ENCODE peak calls at places on chromosomes 13 and 19, in four cellular contexts. D is transverse colon, I is thoracic aorta, G is lower leg skin. K is an unnamed sample.

GRCh38 chr13:102677122-102677521 is 17.7 kb downstream of the METTL21C start:
- DNase-seq in G (no peak), D (no peak), I (no peak), K (no peak)

GRCh38 chr13:18952225-18953016 is 229.2 kb downstream of the TUBA3C start:
- DNase-seq in G (peak), D (no peak), I (no peak), K (no peak)

GRCh38 chr13:105552078-105552477 is 983.4 kb downstream of the EFNB2 start:
- DNase-seq in I (no peak), D (no peak), G (no peak), K (no peak)

GRCh38 chr13:75558130-75558840 is 8.7 kb downstream of the UCHL3 start:
- DNase-seq in G (no peak), D (no peak), I (no peak), K (no peak)

GRCh38 chr19:33727331-33728028 is 69.2 kb upstream of the KCTD15 start:
- DNase-seq in I (no peak), D (no peak), G (no peak), K (no peak)

GRCh38 chr13:49855930-49856329 is 63.4 kb upstream of the KPNA3 start:
- DNase-seq in G (no peak), I (no peak), D (no peak), K (no peak)

GRCh38 chr19:872266-872951 is 12.9 kb downstream of the CFD start:
- DNase-seq in G (peak), I (no peak), D (peak), K (peak)

GRCh38 chr19:4161415-4162077 is 8.1 kb downstream of the CREB3L3 start:
- DNase-seq in D (no peak), I (no peak), G (no peak), K (no peak)

GRCh38 chr19:29299416-29300380 is 86.7 kb upstream of the UQCRFS1 start:
- DNase-seq in I (no peak), G (peak), D (no peak), K (no peak)

GRCh38 chr13:43800828-43801227 is 14.1 kb upstream of the ENOX1 start:
- DNase-seq in G (no peak), I (no peak), D (no peak), K (no peak)

GRCh38 chr19:48950830-48951519 is 3.7 kb upstream of the BAX start:
- DNase-seq in D (no peak), I (no peak), G (no peak), K (no peak)

GRCh38 chr19:52963229-52963760 is 614 bp upstream of the ZNF816 start:
- DNase-seq in D (peak), G (peak), I (no peak), K (no peak)

GRCh38 chr13:60094385-60095088 is 69.2 kb downstream of the DIAPH3 start:
- DNase-seq in I (no peak), D (no peak), G (no peak), K (no peak)

GRCh38 chr19:12779162-12779993 is 4.0 kb upstream of the HOOK2 start:
- DNase-seq in G (peak), D (peak), I (no peak), K (peak)

GRCh38 chr19:28305513-28305912 is 907.4 kb downstream of the UQCRFS1 start:
- DNase-seq in D (no peak), G (peak), I (no peak), K (no peak)

GRCh38 chr13:30690282-30691188 is 44.8 kb upstream of the ALOX5AP start:
- DNase-seq in D (peak), I (no peak), G (peak), K (peak)

GRCh38 chr19:3506384-3507340 is 551 bp downstream of the FZR1 start:
- DNase-seq in D (peak), I (no peak), G (peak), K (no peak)

GRCh38 chr19:4388171-4389063 is 11.9 kb downstream of the SH3GL1 start:
- DNase-seq in I (no peak), D (no peak), G (no peak), K (peak)

GRCh38 chr19:42487025-42487797 is 41.1 kb downstream of the CEACAM1 start:
- DNase-seq in G (no peak), I (no peak), D (no peak), K (peak)
- H3K4me3 ChIP-seq in G (no peak), I (no peak), D (no peak), K (no peak)

DNA sequence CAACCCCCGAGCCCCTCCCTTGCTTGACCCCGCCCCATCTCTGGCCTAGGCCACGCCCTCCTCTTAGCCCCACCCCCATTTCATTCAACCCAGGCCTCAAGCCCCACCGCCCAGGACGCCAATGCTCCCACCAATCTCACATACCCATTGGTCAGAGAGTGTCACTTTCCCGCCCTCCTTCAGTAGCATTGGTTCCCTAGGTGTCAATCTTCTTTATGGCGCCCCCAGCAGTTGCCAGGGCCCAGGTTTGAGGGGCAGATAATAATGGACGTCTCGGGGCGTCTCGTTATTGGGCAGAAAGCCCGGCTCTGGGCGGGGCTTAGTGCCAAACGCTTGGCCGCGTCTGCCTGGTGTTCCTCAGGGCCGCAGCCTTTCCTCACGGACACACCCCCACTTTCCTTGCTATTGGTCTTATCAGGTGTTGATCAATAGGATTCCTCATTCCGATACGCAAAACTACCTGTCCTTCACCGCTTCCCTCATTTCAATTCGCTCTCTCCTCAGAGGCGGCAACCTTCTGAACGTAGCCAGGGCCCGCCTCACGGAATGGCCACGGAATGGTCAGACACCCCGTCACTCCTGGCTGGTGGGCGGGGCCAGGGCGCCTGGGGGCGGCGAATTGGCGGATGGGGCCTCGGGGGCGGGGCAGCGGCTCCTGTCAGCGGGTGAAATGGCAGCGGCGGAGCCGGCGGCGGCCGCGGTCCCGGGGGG is at the start of gene EVI5L:
- DNase-seq in D (peak), I (peak), G (peak), K (peak)
- TF ChIP-seq CTCF in D (no peak), I (no peak), G (peak), K (no peak)

DNA sequence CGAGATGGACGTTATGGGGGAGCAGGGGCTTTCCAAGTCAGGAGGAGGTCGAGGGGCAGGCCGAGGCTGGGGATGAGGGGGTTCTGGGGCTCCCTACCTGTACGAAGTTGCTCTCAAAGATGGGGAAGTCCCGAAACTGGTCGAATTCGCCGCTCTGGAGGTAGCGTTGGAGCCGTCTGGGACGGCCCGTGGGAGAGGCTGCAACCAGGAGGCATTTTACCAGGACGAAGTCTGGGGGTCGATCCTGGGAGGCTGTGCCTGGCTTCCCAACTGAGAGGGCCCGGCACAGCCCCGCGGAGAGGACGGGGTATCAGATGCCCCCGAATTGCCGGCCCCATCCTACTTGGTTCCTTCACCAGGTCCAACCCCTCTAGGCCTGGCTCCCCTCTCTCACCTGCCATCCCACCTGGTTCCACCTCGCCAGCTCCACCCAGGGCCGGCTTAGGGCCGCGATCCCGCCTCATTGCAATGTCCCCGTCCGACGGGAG is 527 bp upstream of the EMC10 start:
- DNase-seq in G (no peak), I (no peak), D (no peak), K (no peak)
- H3K4me3 ChIP-seq in G (no peak), I (peak), D (no peak), K (peak)

GRCh38 chr13:99947666-99948065 is 23.9 kb downstream of the ZIC5 start:
- DNase-seq in G (no peak), I (no peak), D (no peak), K (no peak)
- TF ChIP-seq CTCF in G (no peak), I (no peak), D (no peak), K (no peak)

GRCh38 chr19:18785179-18786124 is 5.7 kb downstream of the COMP start:
- DNase-seq in D (peak), G (peak), I (no peak), K (peak)
- H3K4me3 ChIP-seq in D (peak), G (no peak), I (peak), K (no peak)

GRCh38 chr19:44401108-44401786 is at the start of gene ZNF285:
- DNase-seq in D (peak), G (peak), I (peak), K (peak)
- TF ChIP-seq CTCF in D (no peak), G (no peak), I (no peak), K (no peak)

DNA sequence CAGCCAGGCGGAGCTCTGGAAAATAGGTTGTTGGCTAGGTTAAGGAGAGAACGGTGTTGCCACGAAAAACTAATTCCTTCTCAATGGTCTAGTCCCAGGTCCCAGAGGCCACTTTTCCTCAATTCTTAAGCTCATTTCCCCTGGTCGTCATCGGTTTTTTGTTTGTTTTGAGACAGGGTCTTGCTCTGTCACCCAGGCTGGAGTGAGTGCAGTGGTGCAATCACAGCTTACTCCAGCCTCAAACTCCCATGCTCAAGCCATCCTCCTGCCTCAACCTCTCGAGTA is 1.2 kb downstream of the SF3A2 start:
- DNase-seq in G (no peak), D (no peak), I (no peak), K (no peak)
- H3K4me3 ChIP-seq in G (no peak), D (peak), I (peak), K (peak)

DNA sequence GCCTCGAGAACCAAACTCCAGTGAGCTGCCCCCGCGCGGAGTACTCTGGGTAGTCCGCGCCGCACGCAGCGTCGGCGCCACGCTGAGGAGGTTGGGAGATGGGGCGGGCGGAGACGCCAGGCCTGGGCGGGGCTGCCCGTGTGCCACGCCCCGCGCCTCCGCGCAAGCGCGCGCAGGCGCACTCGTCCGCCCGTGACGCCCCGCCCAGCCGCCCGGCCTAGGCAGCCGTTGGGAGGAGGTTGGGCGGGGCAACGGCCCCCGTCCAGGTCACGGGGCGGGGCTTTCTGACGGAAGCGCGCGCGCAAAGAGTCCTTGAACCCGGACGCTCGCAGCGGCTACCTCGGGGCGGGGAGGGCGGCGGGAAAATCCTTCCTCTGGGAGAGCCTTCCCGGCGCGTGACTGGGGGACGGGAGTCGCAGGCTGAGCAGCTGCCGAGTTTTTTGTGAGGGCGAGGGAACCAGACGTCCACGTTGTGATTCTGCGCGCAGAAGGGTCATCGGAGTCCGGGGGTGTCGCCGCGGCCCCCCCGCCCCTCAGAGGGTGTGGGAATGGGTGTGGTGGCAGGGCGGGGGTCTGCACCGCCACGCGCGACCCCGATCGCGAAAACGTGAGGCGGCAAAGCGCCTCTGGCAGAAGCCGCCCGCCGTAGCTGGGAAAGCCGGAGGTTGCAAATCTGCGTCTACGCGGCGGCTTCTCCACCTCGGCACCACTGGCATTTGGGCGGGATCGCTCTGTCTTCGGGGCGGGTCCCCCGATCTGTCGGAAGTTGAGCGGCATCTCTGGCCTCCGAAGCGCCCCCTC is at the start of gene MED26:
- DNase-seq in I (peak), D (peak), G (peak), K (peak)
- TF ChIP-seq CTCF in I (no peak), D (no peak), G (no peak), K (no peak)

GRCh38 chr19:18423258-18424020 is 4.2 kb downstream of the SSBP4 start:
- DNase-seq in D (no peak), G (no peak), I (no peak), K (no peak)
- H3K4me3 ChIP-seq in D (no peak), G (no peak), I (no peak), K (no peak)

GRCh38 chr19:40217027-40217810 is 965 bp downstream of the TTC9B start:
- DNase-seq in I (no peak), G (no peak), D (peak), K (no peak)
- TF ChIP-seq CTCF in I (no peak), G (no peak), D (peak), K (peak)